ENCODE peak calls at places on chromosome 1, in four cellular contexts. H is endothelial cell of umbilical vein, O is breast epithelium, K is HCT116. J is an unnamed sample.

GRCh38 chr1:99662581-99663208 is 16.8 kb downstream of the PALMD start:
- DNase-seq in H (peak; percentile 37), O (peak; percentile 85), K (no peak), J (peak; percentile 25)

GRCh38 chr1:200043330-200043668 is 15.8 kb downstream of the NR5A2 start:
- DNase-seq in H (no peak), O (no peak), K (no peak), J (no peak)

GRCh38 chr1:20578721-20579380 is 10.0 kb upstream of the CDA start:
- DNase-seq in H (no peak), O (no peak), K (no peak), J (no peak)

GRCh38 chr1:28594661-28595411 is 2.8 kb downstream of the RAB42 start:
- DNase-seq in H (no peak), O (peak; percentile 60), K (no peak), J (no peak)

GRCh38 chr1:16244650-16245285 is 7.8 kb upstream of the CPLANE2 start:
- DNase-seq in H (no peak), O (no peak), K (no peak), J (no peak)

GRCh38 chr1:88730995-88731394 is 46.9 kb downstream of the PKN2 start:
- DNase-seq in H (no peak), O (no peak), K (no peak), J (no peak)

GRCh38 chr1:43936470-43937151 is 3.0 kb downstream of the ARTN start:
- DNase-seq in H (peak; percentile 16), O (no peak), K (no peak), J (peak; percentile 54)

GRCh38 chr1:192700834-192701271 is 64.9 kb downstream of the RGS13 start:
- DNase-seq in H (peak; percentile 74), O (no peak), K (peak; percentile 56), J (no peak)

GRCh38 chr1:89607156-89607555 is 25.8 kb upstream of the LRRC8C start:
- DNase-seq in H (no peak), O (no peak), K (no peak), J (no peak)

GRCh38 chr1:93288558-93288957 is 57.1 kb upstream of the DR1 start:
- DNase-seq in H (no peak), O (no peak), K (no peak), J (no peak)

GRCh38 chr1:27504588-27505419 is 14.8 kb upstream of the WASF2 start:
- DNase-seq in H (no peak), O (peak; percentile 87), K (no peak), J (peak; percentile 54)

GRCh38 chr1:64962447-64962846 is 3.9 kb downstream of the JAK1 start:
- DNase-seq in H (no peak), O (no peak), K (no peak), J (peak; percentile 20)

DNA sequence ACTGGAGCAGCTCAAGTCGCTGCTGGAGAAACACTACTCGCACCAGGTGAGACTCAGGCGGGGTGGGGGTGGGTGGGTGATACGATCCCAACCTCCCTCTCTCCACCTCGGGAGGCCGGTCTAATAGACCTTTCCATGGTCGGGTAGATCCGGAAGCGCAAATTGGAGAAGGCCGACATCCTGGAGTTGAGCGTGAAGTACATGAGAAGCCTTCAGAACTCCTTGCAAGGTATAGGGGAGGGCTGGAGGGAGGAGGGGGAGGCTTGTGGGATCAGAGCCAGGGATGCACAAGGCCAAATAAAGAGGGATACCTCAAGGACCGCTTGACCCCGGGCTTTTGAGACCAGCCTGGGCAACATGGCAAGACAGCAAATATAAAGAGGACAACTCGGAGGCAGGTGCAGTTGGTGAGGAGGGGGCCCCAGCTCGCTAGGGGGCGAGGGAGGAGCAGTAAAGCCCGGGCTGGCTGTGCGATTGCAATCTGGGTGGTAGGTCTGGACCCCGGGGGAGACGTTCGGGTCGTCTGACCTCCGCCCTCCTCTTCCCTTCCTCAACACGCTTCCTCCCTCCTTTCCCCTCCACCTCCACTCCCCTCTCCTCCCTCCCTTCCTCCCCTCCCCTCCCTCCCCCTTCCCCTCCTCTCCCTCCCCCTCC is 549 bp downstream of the HES3 start:
- DNase-seq in H (no peak), O (no peak), K (no peak), J (no peak)
- H3K27me3 ChIP-seq in H (peaks cover 36% of the 10 kb centered on the region), O (peaks cover 81% of the 10 kb centered on the region), K (no peaks in the 10 kb centered on the region), J (peaks cover 97% of the 10 kb centered on the region)

GRCh38 chr1:68205794-68206358 is 26.4 kb downstream of the WLS start:
- DNase-seq in H (peak; percentile 24), O (no peak), K (no peak), J (no peak)

GRCh38 chr1:68204965-68205630 is 27.2 kb downstream of the WLS start:
- DNase-seq in H (peak; percentile 62), O (no peak), K (no peak), J (no peak)

GRCh38 chr1:68201546-68202238 is 30.6 kb downstream of the WLS start:
- DNase-seq in H (no peak), O (no peak), K (no peak), J (no peak)

GRCh38 chr1:68199603-68200002 is 32.7 kb downstream of the WLS start:
- DNase-seq in H (no peak), O (no peak), K (no peak), J (peak; percentile 35)

GRCh38 chr1:68202239-68202832 is 30.0 kb downstream of the WLS start:
- DNase-seq in H (no peak), O (no peak), K (no peak), J (no peak)
- H3K4me1 ChIP-seq in H (peaks cover 50% of the 10 kb centered on the region), O (no peaks in the 10 kb centered on the region), K (peaks cover 44% of the 10 kb centered on the region), J (peaks cover 73% of the 10 kb centered on the region)

DNA sequence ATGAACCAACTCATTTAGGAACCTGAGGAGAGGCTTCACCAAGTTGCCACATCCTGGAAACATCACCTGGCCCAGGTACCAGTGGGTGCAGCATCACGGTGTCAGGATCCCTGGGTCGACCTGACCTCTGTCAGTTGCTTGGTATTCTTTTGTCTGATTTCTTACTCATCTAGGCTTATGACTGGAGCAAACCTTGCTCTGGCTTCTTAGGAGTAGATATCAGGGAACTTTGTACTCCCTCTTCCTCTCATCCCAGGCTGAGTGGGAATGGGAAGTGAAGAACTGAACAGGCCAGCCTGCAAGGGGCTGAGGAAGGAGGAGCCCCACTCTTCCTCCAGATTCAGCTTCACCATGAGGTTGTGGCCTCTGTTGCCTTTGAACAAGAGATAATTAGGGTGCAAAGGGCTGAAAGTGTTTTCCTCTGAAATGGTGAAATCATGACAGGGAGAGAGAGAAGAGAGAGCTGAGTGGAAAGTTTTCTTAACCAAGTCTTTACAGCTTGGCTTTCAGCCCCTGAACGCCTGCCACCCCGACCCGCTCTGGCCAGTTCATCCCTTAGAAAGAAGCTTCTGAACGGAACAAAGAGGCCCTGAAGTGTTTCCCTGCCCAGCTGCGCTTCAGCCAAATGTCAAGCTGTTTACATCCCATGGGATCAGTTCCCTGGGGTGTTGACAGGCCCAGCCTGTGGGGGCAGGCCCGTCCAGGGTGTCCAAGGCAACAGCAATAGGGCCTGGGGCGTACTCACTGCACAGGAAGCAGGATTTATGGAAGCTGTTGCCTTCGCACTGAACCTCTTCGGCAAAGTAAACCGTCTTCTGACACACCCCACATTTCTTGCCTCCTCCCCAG is 11.3 kb downstream of the CSRP1 start:
- DNase-seq in H (peak; percentile 86), O (peak; percentile 93), K (no peak), J (peak; percentile 65)
- TF ChIP-seq POLR2AphosphoS5 in H (peak; percentile 24), O (peak; percentile 93), K (no peak), J (peak; percentile 54)

DNA sequence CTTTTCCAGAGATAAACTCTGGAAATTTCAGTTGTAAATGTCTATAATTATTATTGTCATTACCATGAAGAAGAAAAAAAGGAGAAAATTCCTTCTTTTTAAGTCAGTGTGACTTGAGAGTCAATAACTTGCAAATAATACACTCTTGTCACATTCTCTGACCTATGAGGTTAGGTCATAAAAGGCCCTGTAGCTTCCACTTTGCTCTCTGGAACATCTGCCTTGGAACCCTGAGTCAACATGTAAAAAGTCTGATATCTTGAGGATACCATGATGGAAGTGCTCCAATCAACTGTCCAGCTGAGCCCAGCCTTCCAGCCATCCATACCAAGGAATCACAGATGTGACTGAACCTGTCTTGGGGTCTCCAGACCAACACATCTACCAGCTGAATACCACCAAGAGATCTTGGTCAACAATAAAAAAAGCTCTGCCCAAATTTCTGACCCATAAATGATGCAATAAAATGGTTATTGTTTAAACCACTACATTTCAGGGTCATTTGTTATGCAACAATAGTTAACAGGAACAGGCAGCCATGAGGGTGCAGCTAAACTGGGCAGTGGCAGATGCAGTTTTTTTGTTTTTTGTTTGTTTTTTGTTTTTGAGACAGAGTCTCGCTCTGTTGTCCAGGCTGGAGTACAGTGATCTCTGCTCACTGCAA is 10.3 kb downstream of the DMRTA2 start:
- DNase-seq in H (no peak), O (no peak), K (no peak), J (no peak)
- H3K27me3 ChIP-seq in H (peaks cover 46% of the 10 kb centered on the region), O (peaks cover 52% of the 10 kb centered on the region), K (no peaks in the 10 kb centered on the region), J (peaks cover 96% of the 10 kb centered on the region)

GRCh38 chr1:150562384-150563339 is 13.5 kb downstream of the ADAMTSL4 start:
- DNase-seq in H (peak; percentile 35), O (peak; percentile 43), K (no peak), J (peak; percentile 84)

GRCh38 chr1:150560576-150560975 is 11.4 kb downstream of the ADAMTSL4 start:
- DNase-seq in H (no peak), O (peak; percentile 28), K (no peak), J (peak; percentile 12)

GRCh38 chr1:150563340-150564038 is 14.3 kb downstream of the ADAMTSL4 start:
- DNase-seq in H (peak; percentile 61), O (peak; percentile 35), K (no peak), J (peak; percentile 79)

GRCh38 chr1:150560986-150561829 is 12.0 kb downstream of the ADAMTSL4 start:
- DNase-seq in H (peak; percentile 99), O (peak; percentile 98), K (peak; percentile 94), J (peak; percentile 96)

DNA sequence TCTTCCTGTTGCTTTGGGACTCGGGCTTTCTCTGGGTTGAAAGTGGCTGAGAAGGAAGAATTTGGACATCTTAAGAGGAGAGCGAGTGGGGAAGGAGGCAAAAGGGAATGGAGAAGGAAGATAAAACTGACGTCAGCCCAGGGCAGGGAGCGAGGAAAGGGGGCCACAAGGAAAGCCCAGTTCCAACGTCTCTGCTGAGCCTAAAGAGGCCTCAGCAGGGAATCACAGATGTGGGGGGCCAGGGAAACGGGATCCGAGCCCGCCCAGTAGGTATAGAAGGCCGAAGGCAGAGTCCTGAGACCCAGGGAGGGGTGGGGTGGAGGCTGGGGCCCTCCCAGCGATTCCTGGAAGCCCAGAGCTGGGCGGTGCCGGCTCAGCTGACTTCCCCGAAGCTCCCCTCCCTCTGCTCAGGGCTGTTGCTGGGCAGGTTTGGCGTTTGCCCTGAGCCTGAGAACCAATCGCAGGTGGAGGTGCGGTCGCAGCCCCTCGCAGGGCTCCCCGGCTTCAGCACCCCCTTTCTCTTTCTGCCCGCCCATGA is 12.7 kb downstream of the ADAMTSL4 start:
- DNase-seq in H (peak; percentile 92), O (peak; percentile 95), K (peak; percentile 73), J (peak; percentile 96)
- H3K4me1 ChIP-seq in H (peaks cover 56% of the 10 kb centered on the region), O (peaks cover 65% of the 10 kb centered on the region), K (peaks cover 58% of the 10 kb centered on the region), J (peaks cover 72% of the 10 kb centered on the region)

GRCh38 chr1:17432412-17432811 is 7.1 kb downstream of the RCC2 start:
- DNase-seq in H (no peak), O (no peak), K (no peak), J (no peak)

GRCh38 chr1:17436380-17437174 is 2.9 kb downstream of the RCC2 start:
- DNase-seq in H (peak; percentile 30), O (no peak), K (no peak), J (no peak)

GRCh38 chr1:17433261-17433660 is 6.2 kb downstream of the RCC2 start:
- DNase-seq in H (no peak), O (no peak), K (no peak), J (no peak)

GRCh38 chr1:17434016-17434415 is 5.5 kb downstream of the RCC2 start:
- DNase-seq in H (no peak), O (no peak), K (no peak), J (no peak)

GRCh38 chr1:17434591-17434990 is 4.9 kb downstream of the RCC2 start:
- DNase-seq in H (no peak), O (no peak), K (no peak), J (no peak)
- TF ChIP-seq POLR2AphosphoS5 in H (no peak), O (no peak), K (no peak), J (no peak)

J was measured in transverse colon.